ENCODE peak calls at places on chromosomes 2 and 18, in eight cellular contexts. Q is heart right ventricle; C is heart left ventricle; R is left lung; M is lung; N is RWPE2; U is Panc1; Y is CD4-positive, alpha-beta T cell. P is an unnamed sample.

GRCh38 chr2:120358734-120359465 is 13.0 kb downstream of the INHBB start:
- ATAC-seq in Q (no peak), N (no peak), C (no peak), Y (no peak), R (no peak), U (no peak), M (no peak), P (no peak)

GRCh38 chr2:85994421-85994777 is 105.6 kb upstream of the ST3GAL5 start:
- ATAC-seq in U (no peak), C (no peak), N (no peak), Y (no peak), Q (no peak), R (no peak), M (no peak), P (no peak)

GRCh38 chr2:113080134-113080533 is 12.4 kb downstream of the IL1F10 start:
- ATAC-seq in Y (peak; percentile 77), R (peak; percentile 60), U (peak; percentile 78), M (no peak), Q (no peak), C (peak; percentile 26), N (no peak), P (no peak)

GRCh38 chr2:85221291-85221690 is 88.1 kb downstream of the TCF7L1 start:
- ATAC-seq in C (peak; percentile 47), Y (no peak), U (peak; percentile 56), M (no peak), N (no peak), R (no peak), Q (no peak), P (peak; percentile 46)

GRCh38 chr2:142840438-142840837 is 37.0 kb upstream of the KYNU start:
- ATAC-seq in Q (no peak), U (no peak), C (no peak), R (no peak), Y (no peak), M (no peak), N (no peak), P (no peak)

GRCh38 chr2:227613272-227613660 is 1.4 kb downstream of the SCYGR3 start:
- ATAC-seq in R (peak; percentile 73), M (peak; percentile 38), Q (no peak), Y (no peak), U (no peak), N (no peak), C (no peak), P (no peak)

GRCh38 chr2:224925822-224926124 is 116.5 kb downstream of the DOCK10 start:
- ATAC-seq in Q (no peak), Y (no peak), R (no peak), M (no peak), N (no peak), C (no peak), U (no peak), P (no peak)

GRCh38 chr2:69686855-69687254 is 43.3 kb upstream of the AAK1 start:
- ATAC-seq in C (peak; percentile 32), R (peak; percentile 73), N (no peak), U (peak; percentile 56), Y (no peak), Q (peak; percentile 19), M (no peak), P (no peak)

GRCh38 chr2:75481041-75481836 is 79.5 kb downstream of the EVA1A start:
- ATAC-seq in U (no peak), Q (no peak), R (peak; percentile 63), N (peak; percentile 38), C (no peak), Y (no peak), M (no peak), P (no peak)

GRCh38 chr18:28767781-28768211 is 590.9 kb upstream of the CDH2 start:
- ATAC-seq in U (no peak), R (no peak), C (no peak), M (no peak), Q (no peak), Y (no peak), N (peak; percentile 91), P (no peak)
- H3K9me3 ChIP-seq in U (no peaks in the 10 kb centered on the region), R (no peaks in the 10 kb centered on the region), C (no peaks in the 10 kb centered on the region), M (no peaks in the 10 kb centered on the region), Q (no peaks in the 10 kb centered on the region), Y (peaks cover 8% of the 10 kb centered on the region), N (no peaks in the 10 kb centered on the region), P (no peaks in the 10 kb centered on the region)

GRCh38 chr2:104733544-104733943 is 120.4 kb upstream of the POU3F3 start:
- ATAC-seq in M (no peak), U (no peak), C (no peak), Y (no peak), N (no peak), R (peak; percentile 27), Q (no peak), P (no peak)
- TF ChIP-seq CTCF in M (no peak), U (peak; percentile 66), C (peak; percentile 11), Y (no peak), N (peak; percentile 26), R (peak; percentile 12), Q (no peak), P (no peak)

GRCh38 chr2:27105981-27106380 is 12.9 kb downstream of the CGREF1 start:
- ATAC-seq in R (no peak), U (no peak), N (no peak), C (no peak), M (no peak), Y (no peak), Q (no peak), P (no peak)
- H3K9me3 ChIP-seq in R (no peaks in the 10 kb centered on the region), U (no peaks in the 10 kb centered on the region), N (no peaks in the 10 kb centered on the region), C (no peaks in the 10 kb centered on the region), M (no peaks in the 10 kb centered on the region), Y (no peaks in the 10 kb centered on the region), Q (no peaks in the 10 kb centered on the region), P (no peaks in the 10 kb centered on the region)

GRCh38 chr2:190277234-190278112 is 42.2 kb downstream of the HIBCH start:
- ATAC-seq in U (peak; percentile 38), C (no peak), Q (no peak), Y (peak; percentile 56), M (no peak), N (peak; percentile 45), R (no peak), P (no peak)
- TF ChIP-seq CTCF in U (peak; percentile 57), C (peak; percentile 53), Q (peak; percentile 16), Y (peak; percentile 62), M (peak; percentile 6), N (peak; percentile 66), R (no peak), P (peak; percentile 39)

GRCh38 chr2:125855204-125855603 is 800.8 kb upstream of the GYPC start:
- ATAC-seq in Q (no peak), Y (no peak), M (no peak), N (no peak), C (no peak), R (no peak), U (no peak), P (no peak)
- H3K9me3 ChIP-seq in Q (peaks cover 5% of the 10 kb centered on the region), Y (no peaks in the 10 kb centered on the region), M (no peaks in the 10 kb centered on the region), N (no peaks in the 10 kb centered on the region), C (no peaks in the 10 kb centered on the region), R (no peaks in the 10 kb centered on the region), U (no peaks in the 10 kb centered on the region), P (no peaks in the 10 kb centered on the region)

GRCh38 chr2:222916229-222917197 is 55.7 kb downstream of the ACSL3 start:
- ATAC-seq in N (no peak), Q (no peak), M (no peak), Y (no peak), R (no peak), U (no peak), C (no peak), P (no peak)
- TF ChIP-seq CTCF in N (no peak), Q (no peak), M (no peak), Y (no peak), R (no peak), U (no peak), C (peak; percentile 2), P (no peak)

GRCh38 chr2:97974471-97974870 is 21.3 kb downstream of the TMEM131 start:
- ATAC-seq in C (no peak), Y (no peak), N (no peak), Q (no peak), R (no peak), M (no peak), U (no peak), P (no peak)
- H3K9me3 ChIP-seq in C (peaks cover 18% of the 10 kb centered on the region), Y (no peaks in the 10 kb centered on the region), N (no peaks in the 10 kb centered on the region), Q (peaks cover 36% of the 10 kb centered on the region), R (no peaks in the 10 kb centered on the region), M (peaks cover 5% of the 10 kb centered on the region), U (peaks cover 34% of the 10 kb centered on the region), P (no peaks in the 10 kb centered on the region)

GRCh38 chr2:20214566-20215182 is 10.3 kb downstream of the SDC1 start:
- ATAC-seq in U (no peak), Y (no peak), M (no peak), N (no peak), R (no peak), Q (no peak), C (no peak), P (no peak)

GRCh38 chr2:20215183-20216040 is 9.5 kb downstream of the SDC1 start:
- ATAC-seq in R (no peak), N (no peak), M (no peak), U (no peak), C (no peak), Q (no peak), Y (no peak), P (no peak)

GRCh38 chr2:20212871-20213503 is 11.9 kb downstream of the SDC1 start:
- ATAC-seq in M (no peak), R (peak; percentile 72), C (no peak), U (no peak), Q (peak; percentile 28), Y (no peak), N (peak; percentile 57), P (no peak)

GRCh38 chr2:20212459-20212870 is 12.5 kb downstream of the SDC1 start:
- ATAC-seq in C (no peak), Y (no peak), M (no peak), R (no peak), U (peak; percentile 22), N (peak; percentile 76), Q (peak; percentile 46), P (no peak)

GRCh38 chr2:20213651-20214565 is 11.0 kb downstream of the SDC1 start:
- ATAC-seq in U (no peak), N (no peak), M (no peak), C (no peak), R (peak; percentile 10), Y (no peak), Q (no peak), P (no peak)
- TF ChIP-seq CTCF in U (no peak), N (no peak), M (no peak), C (no peak), R (no peak), Y (no peak), Q (no peak), P (no peak)